ENCODE peak calls at places on chromosomes 11 and 22, in seven cellular contexts. F, M, Q, K, A, H and C are unnamed samples.
A peak's percentile ranks its signal among the peaks of the same experiment; 100 is the strongest.

GRCh38 chr11:61607920-61608599 is 27.2 kb upstream of the SYT7 start:
- DNase-seq in F (no peak), M (no peak), Q (no peak), K (no peak), A (no peak), H (no peak), C (no peak)

GRCh38 chr22:46084943-46085830 is 65.1 kb upstream of the PPARA start:
- DNase-seq in F (no peak), M (peak; percentile 71), Q (no peak), K (peak; percentile 74), A (no peak), H (no peak), C (no peak)

GRCh38 chr22:46061431-46062231 is 84.7 kb upstream of the WNT7B start:
- DNase-seq in F (peak; percentile 9), M (no peak), Q (no peak), K (peak; percentile 45), A (no peak), H (peak; percentile 84), C (no peak)

GRCh38 chr11:5004429-5005274 is 10.0 kb downstream of the OR51L1 start:
- DNase-seq in F (peak; percentile 36), M (peak; percentile 31), Q (peak; percentile 36), K (peak; percentile 5), A (no peak), H (peak; percentile 70), C (peak; percentile 65)

GRCh38 chr11:127080735-127081134 is 80.2 kb upstream of the KIRREL3 start:
- DNase-seq in F (no peak), M (no peak), Q (no peak), K (no peak), A (no peak), H (no peak), C (no peak)

GRCh38 chr11:114448749-114449484 is 9.7 kb downstream of the REXO2 start:
- DNase-seq in F (no peak), M (no peak), Q (no peak), K (no peak), A (no peak), H (no peak), C (no peak)

GRCh38 chr11:71986131-71986530 is 12.6 kb upstream of the IL18BP start:
- DNase-seq in F (no peak), M (no peak), Q (no peak), K (no peak), A (no peak), H (no peak), C (no peak)

GRCh38 chr11:73233704-73234402 is 15.8 kb downstream of the P2RY2 start:
- DNase-seq in F (no peak), M (no peak), Q (no peak), K (peak; percentile 33), A (no peak), H (no peak), C (no peak)

GRCh38 chr11:76245720-76246119 is 39.4 kb upstream of the WNT11 start:
- DNase-seq in F (no peak), M (no peak), Q (no peak), K (no peak), A (no peak), H (no peak), C (no peak)

GRCh38 chr11:117478126-117478856 is 150.6 kb downstream of the CEP164 start:
- DNase-seq in F (no peak), M (no peak), Q (no peak), K (no peak), A (no peak), H (no peak), C (no peak)

GRCh38 chr22:23291806-23292452 is 111.6 kb downstream of the BCR start:
- DNase-seq in F (no peak), M (no peak), Q (no peak), K (no peak), A (peak; percentile 39), H (no peak), C (no peak)

GRCh38 chr11:78651923-78652602 is 77.4 kb upstream of the NARS2 start:
- DNase-seq in F (no peak), M (no peak), Q (no peak), K (no peak), A (no peak), H (peak; percentile 28), C (no peak)

GRCh38 chr11:128512478-128513127 is 74.8 kb downstream of the ETS1 start:
- DNase-seq in F (no peak), M (no peak), Q (no peak), K (no peak), A (no peak), H (no peak), C (no peak)

GRCh38 chr11:86740628-86741488 is 59.5 kb upstream of the PRSS23 start:
- DNase-seq in F (peak; percentile 78), M (peak; percentile 59), Q (peak; percentile 89), K (no peak), A (no peak), H (no peak), C (peak; percentile 51)

GRCh38 chr11:88480217-88480616 is 142.7 kb upstream of the CTSC start:
- DNase-seq in F (no peak), M (no peak), Q (no peak), K (no peak), A (no peak), H (no peak), C (no peak)
- TF ChIP-seq JUND in F (no peak), M (no peak), Q (no peak), K (peak; percentile 88), A (no peak), H (no peak), C (no peak)

DNA sequence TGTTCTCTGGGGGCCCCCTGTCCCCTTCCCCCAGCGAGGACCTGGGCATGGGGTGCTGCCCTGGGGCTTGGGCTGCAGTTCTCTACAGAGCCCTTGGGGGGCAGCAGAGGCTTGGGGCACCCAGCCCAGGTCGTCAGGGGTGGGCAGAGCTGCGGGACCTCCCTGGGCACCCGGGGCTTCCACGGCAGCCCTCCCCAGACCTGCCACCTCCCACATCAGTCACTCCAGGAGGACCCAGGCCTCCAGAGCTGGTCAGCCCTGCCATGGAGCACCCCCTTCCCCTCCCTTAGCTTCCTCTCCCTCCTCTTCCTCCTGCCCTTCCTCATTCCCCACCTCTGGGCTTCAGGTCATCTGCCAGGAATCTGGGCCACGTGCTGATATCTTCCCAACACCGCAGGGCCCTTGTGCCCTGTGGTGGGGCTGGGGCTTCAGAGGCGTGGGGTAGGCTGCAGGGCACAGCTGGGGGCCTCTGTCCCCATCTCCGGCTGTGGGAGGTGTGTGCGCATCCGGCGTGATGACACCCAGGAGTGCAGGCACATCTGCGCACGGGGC is 5.8 kb downstream of the TSPAN4 start:
- DNase-seq in F (no peak), M (peak; percentile 71), Q (no peak), K (peak; percentile 89), A (no peak), H (peak; percentile 85), C (peak; percentile 88)
- TF ChIP-seq JUND in F (no peak), M (no peak), Q (no peak), K (no peak), A (no peak), H (no peak), C (no peak)

DNA sequence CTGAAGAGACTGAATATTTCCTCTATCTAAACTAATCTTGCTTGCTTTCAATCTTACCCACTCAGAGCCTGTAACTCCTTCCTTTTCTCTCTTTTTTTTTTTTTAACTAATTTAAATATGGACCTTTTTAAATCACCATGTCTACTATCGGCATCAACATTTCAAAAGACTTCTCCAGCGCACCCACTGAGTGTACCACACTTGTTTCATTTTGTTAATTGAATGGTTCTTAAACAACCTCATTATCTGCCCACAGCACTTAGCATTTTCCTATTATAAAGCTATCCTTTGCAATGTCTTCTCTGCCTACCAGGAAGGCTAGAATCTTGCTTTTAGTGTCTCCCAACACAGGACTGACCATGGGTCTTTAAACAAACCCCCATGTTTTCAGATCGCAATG is 1212.4 kb downstream of the LRRC4C start:
- DNase-seq in F (no peak), M (no peak), Q (no peak), K (no peak), A (no peak), H (no peak), C (no peak)
- TF ChIP-seq JUND in F (no peak), M (no peak), Q (no peak), K (no peak), A (no peak), H (no peak), C (no peak)

DNA sequence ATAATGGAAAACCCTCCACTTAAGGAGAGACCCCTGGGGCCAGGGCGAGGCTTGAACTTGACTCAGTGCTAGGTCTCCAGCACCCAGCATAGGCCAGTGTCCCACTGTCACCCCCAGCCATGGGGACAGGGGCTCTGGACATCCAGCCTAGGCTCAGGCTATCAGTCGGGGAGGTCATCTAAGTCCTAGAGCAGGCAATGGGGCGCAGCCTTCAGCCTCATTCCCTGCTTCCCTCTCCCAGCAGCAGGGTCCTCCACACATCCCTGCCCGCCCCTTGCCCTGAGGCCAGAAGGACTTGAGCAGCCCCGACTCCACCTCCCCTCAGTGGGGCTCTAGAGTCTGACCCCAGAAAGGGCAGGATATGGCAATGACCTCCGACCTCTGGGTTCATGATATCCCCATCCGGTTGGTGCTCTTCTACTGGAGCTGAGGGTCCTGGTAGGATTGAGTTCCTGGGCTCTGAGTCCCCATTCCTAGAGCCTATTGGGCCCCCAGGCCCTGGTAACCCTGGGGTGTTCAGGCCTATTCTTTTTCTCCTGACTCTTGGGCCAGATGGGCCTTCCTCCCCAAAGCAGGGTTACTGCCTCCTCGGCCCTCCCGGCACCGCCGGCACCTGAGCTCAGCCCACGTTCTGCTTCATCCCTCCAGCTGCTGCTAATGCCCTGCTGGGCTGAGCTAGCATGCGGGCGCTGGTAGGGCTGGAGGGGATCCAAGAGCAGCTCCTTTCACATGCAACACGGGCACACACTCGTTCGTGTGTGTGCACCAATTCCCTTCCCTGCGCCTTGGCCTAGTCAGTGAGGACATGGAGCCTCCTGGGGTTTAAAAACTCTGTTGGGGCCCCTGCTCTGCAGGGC is 4.4 kb downstream of the CST6 start:
- DNase-seq in F (no peak), M (no peak), Q (no peak), K (no peak), A (no peak), H (no peak), C (no peak)
- TF ChIP-seq JUND in F (no peak), M (no peak), Q (no peak), K (no peak), A (no peak), H (no peak), C (no peak)

GRCh38 chr22:47371263-47372090 is 609.0 kb downstream of the TBC1D22A start:
- DNase-seq in F (no peak), M (no peak), Q (no peak), K (no peak), A (no peak), H (no peak), C (no peak)

GRCh38 chr22:47372111-47372581 is 609.7 kb downstream of the TBC1D22A start:
- DNase-seq in F (no peak), M (no peak), Q (no peak), K (no peak), A (no peak), H (no peak), C (no peak)

GRCh38 chr22:47373648-47374272 is 611.3 kb downstream of the TBC1D22A start:
- DNase-seq in F (no peak), M (no peak), Q (no peak), K (no peak), A (no peak), H (no peak), C (no peak)

GRCh38 chr22:47374273-47374771 is 611.9 kb downstream of the TBC1D22A start:
- DNase-seq in F (no peak), M (no peak), Q (no peak), K (no peak), A (no peak), H (no peak), C (no peak)

GRCh38 chr22:47372596-47373385 is 610.3 kb downstream of the TBC1D22A start:
- DNase-seq in F (no peak), M (no peak), Q (no peak), K (no peak), A (no peak), H (no peak), C (no peak)
- TF ChIP-seq JUND in F (no peak), M (no peak), Q (no peak), K (no peak), A (no peak), H (no peak), C (no peak)